ENCODE peak calls at places on chromosome 6, in nine cellular contexts. R is SK-N-DZ; T is effector memory CD8-positive, alpha-beta T cell; L is GM12891; Z is AG09309; K is AG20443; Q is aorta; O is GM13977; F is HCEC 1CT. C is an unnamed sample.

GRCh38 chr6:116210750-116211425 is 43.0 kb downstream of the TSPYL4 start:
- DNase-seq in K (peak), O (no peak), L (no peak), Q (no peak), R (no peak), F (peak), T (no peak), Z (peak), C (no peak)

GRCh38 chr6:42781811-42782688 is at the start of gene BICRAL:
- DNase-seq in R (peak), L (no peak), O (peak), Z (peak), Q (peak), K (peak), F (peak), T (peak), C (no peak)

GRCh38 chr6:114194362-114195343 is 148.2 kb downstream of the HS3ST5 start:
- DNase-seq in L (no peak), F (no peak), K (peak), R (no peak), Q (no peak), O (no peak), Z (peak), T (no peak), C (no peak)

GRCh38 chr6:166221040-166221439 is 53.4 kb upstream of the TBXT start:
- DNase-seq in T (peak), Z (no peak), O (no peak), R (no peak), L (no peak), F (no peak), Q (no peak), K (no peak), C (no peak)

GRCh38 chr6:44011350-44011925 is 115.8 kb downstream of the MRPL14 start:
- DNase-seq in K (no peak), Z (no peak), T (no peak), O (no peak), F (no peak), Q (no peak), R (no peak), L (no peak), C (no peak)

GRCh38 chr6:106539931-106540330 is 89.4 kb downstream of the RTN4IP1 start:
- DNase-seq in O (no peak), K (no peak), F (no peak), R (peak), T (no peak), Q (no peak), L (no peak), Z (no peak), C (no peak)

GRCh38 chr6:105207524-105208269 is 27.9 kb upstream of the POPDC3 start:
- DNase-seq in L (no peak), K (no peak), F (peak), T (no peak), Q (no peak), R (no peak), O (no peak), Z (no peak), C (no peak)

GRCh38 chr6:99349620-99350141 is at the start of gene FAXC:
- DNase-seq in F (no peak), O (peak), K (peak), T (no peak), Q (peak), L (no peak), R (peak), Z (no peak), C (no peak)

GRCh38 chr6:3226422-3227362 is 761 bp downstream of the TUBB2B start:
- DNase-seq in Q (peak), L (peak), R (peak), O (peak), F (no peak), T (no peak), Z (no peak), K (no peak), C (no peak)

GRCh38 chr6:170516783-170517616 is 36.1 kb downstream of the PSMB1 start:
- DNase-seq in L (peak), Q (no peak), T (peak), Z (peak), K (peak), R (peak), F (peak), O (peak), C (peak)

GRCh38 chr6:169904051-169904922 is 152.9 kb downstream of the ERMARD start:
- DNase-seq in O (no peak), Q (no peak), Z (no peak), L (no peak), T (no peak), F (no peak), R (no peak), K (no peak), C (no peak)

GRCh38 chr6:6694825-6695710 is 106.5 kb downstream of the LY86 start:
- DNase-seq in R (no peak), O (no peak), K (no peak), F (no peak), Z (no peak), Q (no peak), T (no peak), L (no peak), C (no peak)

GRCh38 chr6:118468682-118469465 is 79.2 kb upstream of the PLN start:
- DNase-seq in T (no peak), F (no peak), K (no peak), L (no peak), O (no peak), Z (no peak), R (no peak), Q (no peak), C (no peak)

GRCh38 chr6:46323312-46323965 is 152.7 kb upstream of the ENPP5 start:
- DNase-seq in F (peak), T (no peak), K (peak), O (no peak), L (no peak), Q (no peak), Z (peak), R (no peak), C (no peak)

GRCh38 chr6:150018846-150019580 is 6.3 kb downstream of the RAET1L start:
- DNase-seq in F (no peak), R (no peak), Z (no peak), L (no peak), Q (peak), K (no peak), O (no peak), T (no peak), C (no peak)

GRCh38 chr6:159217595-159218275 is 48.5 kb downstream of the FNDC1 start:
- DNase-seq in Q (no peak), R (no peak), F (no peak), T (no peak), Z (no peak), K (peak), L (peak), O (peak), C (peak)

GRCh38 chr6:56992703-56993102 is 37.8 kb downstream of the BEND6 start:
- DNase-seq in L (no peak), K (no peak), O (no peak), Q (no peak), Z (no peak), T (no peak), F (no peak), R (no peak), C (no peak)

GRCh38 chr6:113383701-113384100 is 473.4 kb upstream of the MARCKS start:
- DNase-seq in Q (no peak), F (peak), K (no peak), O (no peak), T (no peak), L (no peak), R (no peak), Z (no peak), C (no peak)

GRCh38 chr6:30450908-30451818 is 38.1 kb upstream of the HLA-E start:
- DNase-seq in Z (peak), L (peak), Q (peak), K (peak), F (no peak), O (peak), R (no peak), T (peak), C (no peak)

GRCh38 chr6:36095497-36096391 is 34.6 kb upstream of the MAPK13 start:
- DNase-seq in F (no peak), Q (no peak), Z (no peak), K (no peak), L (no peak), T (no peak), R (no peak), O (no peak), C (no peak)

GRCh38 chr6:125962900-125963497 is 6.4 kb downstream of the HINT3 start:
- DNase-seq in Z (no peak), K (no peak), O (no peak), T (no peak), F (no peak), L (no peak), Q (no peak), R (no peak), C (no peak)

GRCh38 chr6:138234363-138234762 is 16.1 kb upstream of the PBOV1 start:
- DNase-seq in L (no peak), F (no peak), Q (no peak), R (no peak), Z (no peak), K (no peak), O (no peak), T (no peak), C (no peak)

GRCh38 chr6:146859795-146860495 is 261.2 kb downstream of the ADGB start:
- DNase-seq in F (no peak), Z (no peak), R (no peak), K (no peak), Q (no peak), L (no peak), T (no peak), O (no peak), C (no peak)

GRCh38 chr6:5151955-5152401 is 66.8 kb downstream of the PPP1R3G start:
- DNase-seq in F (peak), K (peak), T (no peak), O (no peak), R (no peak), Q (no peak), Z (peak), L (no peak), C (no peak)

GRCh38 chr6:136761227-136761922 is 30.9 kb downstream of the MAP3K5 start:
- DNase-seq in Q (no peak), T (peak), F (no peak), L (no peak), Z (no peak), O (no peak), K (peak), R (peak), C (no peak)

GRCh38 chr6:28269492-28269891 is 2.5 kb downstream of the ZSCAN26 start:
- DNase-seq in K (peak), L (no peak), R (no peak), Q (no peak), O (no peak), Z (peak), F (peak), T (no peak), C (no peak)

GRCh38 chr6:87045521-87046075 is 49.3 kb downstream of the CGA start:
- DNase-seq in F (no peak), Z (no peak), O (no peak), T (no peak), R (no peak), K (no peak), L (no peak), Q (no peak), C (no peak)

GRCh38 chr6:157184202-157185015 is 138.9 kb downstream of the TMEM242 start:
- DNase-seq in Z (no peak), F (peak), R (peak), O (peak), L (peak), K (peak), T (peak), Q (peak), C (peak)

GRCh38 chr6:100818066-100818465 is 63.1 kb downstream of the ASCC3 start:
- DNase-seq in F (no peak), R (no peak), Z (no peak), Q (no peak), K (no peak), O (no peak), L (no peak), T (no peak), C (no peak)

GRCh38 chr6:85323435-85324040 is 126.3 kb upstream of the NT5E start:
- DNase-seq in F (peak), Z (peak), K (peak), R (peak), Q (peak), T (peak), O (peak), L (peak), C (no peak)

GRCh38 chr6:125533710-125534397 is 215.6 kb upstream of the HEY2 start:
- DNase-seq in Q (no peak), L (no peak), T (no peak), K (no peak), O (no peak), Z (no peak), F (no peak), R (no peak), C (no peak)

GRCh38 chr6:139334791-139335446 is 39.5 kb downstream of the CITED2 start:
- DNase-seq in Z (peak), F (peak), O (no peak), L (no peak), T (no peak), R (no peak), K (peak), Q (no peak), C (no peak)

GRCh38 chr6:108897371-108897770 is 49.1 kb downstream of the ARMC2 start:
- DNase-seq in Z (no peak), R (no peak), L (no peak), K (no peak), F (no peak), Q (no peak), O (no peak), T (no peak), C (no peak)

GRCh38 chr6:168264593-168265335 is 54.8 kb downstream of the DACT2 start:
- DNase-seq in L (no peak), Q (peak), Z (no peak), K (peak), T (no peak), R (no peak), O (no peak), F (no peak), C (no peak)

GRCh38 chr6:2739335-2739734 is 11.4 kb downstream of the MYLK4 start:
- DNase-seq in F (peak), L (no peak), K (peak), O (no peak), Z (no peak), R (no peak), T (no peak), Q (no peak), C (no peak)

GRCh38 chr6:152858151-152858550 is 107.6 kb downstream of the VIP start:
- DNase-seq in Z (no peak), F (no peak), T (no peak), O (no peak), K (no peak), L (no peak), Q (no peak), R (no peak), C (no peak)

GRCh38 chr6:150711061-150711460 is 111.4 kb downstream of the PLEKHG1 start:
- DNase-seq in R (no peak), L (no peak), O (no peak), K (no peak), Q (no peak), F (no peak), Z (no peak), T (no peak), C (no peak)

GRCh38 chr6:13370623-13371022 is 42.3 kb upstream of the TBC1D7 start:
- DNase-seq in K (no peak), F (no peak), T (no peak), Z (no peak), L (no peak), R (no peak), Q (no peak), O (no peak), C (no peak)

C was measured in GM18507.